ENCODE peak calls at places on chromosome 4, in seven cellular contexts. U is HCT116, A is HepG2, C is GM12878, O is SK-N-SH, D is K562, N is H1. R is an unnamed sample.

GRCh38 chr4:41282362-41282761 is 25.6 kb downstream of the UCHL1 start:
- DNase-seq in A (no peak), C (no peak), O (no peak), U (no peak), N (no peak), D (no peak), R (no peak)

GRCh38 chr4:37631551-37631950 is 54.6 kb downstream of the RELL1 start:
- DNase-seq in O (no peak), A (no peak), C (no peak), U (no peak), D (no peak), N (no peak), R (no peak)

GRCh38 chr4:109588176-109588575 is 28.1 kb downstream of the MCUB start:
- DNase-seq in U (no peak), O (no peak), D (no peak), A (no peak), N (no peak), C (peak; percentile 58), R (no peak)

GRCh38 chr4:163251204-163251603 is 81.2 kb downstream of the NPY1R start:
- DNase-seq in O (peak; percentile 8), A (peak; percentile 4), U (peak; percentile 13), C (no peak), N (no peak), D (no peak), R (no peak)

GRCh38 chr4:155403886-155404285 is 27.1 kb upstream of the MAP9 start:
- DNase-seq in C (no peak), D (no peak), N (no peak), A (no peak), O (peak; percentile 53), U (peak; percentile 36), R (peak; percentile 64)

GRCh38 chr4:44351069-44351468 is 97.5 kb downstream of the KCTD8 start:
- DNase-seq in D (no peak), N (no peak), O (no peak), C (no peak), A (no peak), U (no peak), R (peak; percentile 14)

GRCh38 chr4:119666653-119667091 is 38.1 kb upstream of the PDE5A start:
- DNase-seq in C (no peak), N (no peak), U (no peak), O (no peak), D (peak; percentile 11), A (no peak), R (no peak)

GRCh38 chr4:158915683-158916241 is 146.9 kb downstream of the FNIP2 start:
- DNase-seq in A (no peak), N (no peak), U (no peak), C (no peak), D (no peak), O (no peak), R (no peak)

GRCh38 chr4:128782875-128783614 is 26.5 kb upstream of the JADE1 start:
- DNase-seq in A (no peak), O (no peak), D (peak; percentile 12), U (no peak), N (no peak), C (no peak), R (no peak)

GRCh38 chr4:8173641-8174242 is 15.1 kb upstream of the ABLIM2 start:
- DNase-seq in A (no peak), U (no peak), C (no peak), N (no peak), D (no peak), O (no peak), R (no peak)

GRCh38 chr4:41658106-41658505 is 90.4 kb downstream of the PHOX2B start:
- DNase-seq in C (no peak), A (no peak), U (no peak), O (no peak), N (no peak), D (no peak), R (no peak)

GRCh38 chr4:6957994-6958393 is 48.4 kb downstream of the TBC1D14 start:
- DNase-seq in D (no peak), C (no peak), A (no peak), O (peak; percentile 27), U (no peak), N (no peak), R (no peak)

GRCh38 chr4:70721747-70722146 is at the start of gene RUFY3:
- DNase-seq in N (no peak), C (no peak), O (peak; percentile 80), D (peak; percentile 30), U (no peak), A (no peak), R (no peak)

GRCh38 chr4:46506876-46507275 is 116.9 kb upstream of the GABRA2 start:
- DNase-seq in N (no peak), A (no peak), O (no peak), D (no peak), C (no peak), U (no peak), R (no peak)
- TF ChIP-seq JUND in N (no peak), A (no peak), O (no peak), D (no peak), C (no peak), U (no peak), R (no peak)

GRCh38 chr4:5112333-5112732 is 61.1 kb downstream of the STK32B start:
- DNase-seq in D (no peak), A (no peak), O (no peak), N (no peak), U (no peak), C (no peak), R (no peak)

GRCh38 chr4:5120067-5120466 is 68.8 kb downstream of the STK32B start:
- DNase-seq in C (no peak), N (no peak), O (no peak), U (no peak), D (no peak), A (no peak), R (no peak)

GRCh38 chr4:5110901-5111300 is 59.6 kb downstream of the STK32B start:
- DNase-seq in D (no peak), A (no peak), O (no peak), C (no peak), U (no peak), N (no peak), R (no peak)

GRCh38 chr4:5118091-5118786 is 67.0 kb downstream of the STK32B start:
- DNase-seq in N (no peak), O (no peak), C (no peak), A (no peak), U (no peak), D (no peak), R (no peak)

GRCh38 chr4:5114911-5115310 is 63.6 kb downstream of the STK32B start:
- DNase-seq in N (no peak), O (no peak), C (no peak), D (no peak), A (no peak), U (no peak), R (peak; percentile 25)
- TF ChIP-seq JUND in N (no peak), O (no peak), C (no peak), D (no peak), A (no peak), U (no peak), R (peak; percentile 28)

GRCh38 chr4:173522160-173522873 is 7.7 kb downstream of the HAND2 start:
- DNase-seq in N (no peak), A (no peak), O (peak; percentile 73), C (no peak), D (peak; percentile 71), U (no peak), R (peak; percentile 18)
- TF ChIP-seq JUND in N (no peak), A (no peak), O (peak; percentile 10), C (no peak), D (no peak), U (no peak), R (no peak)

GRCh38 chr4:147173317-147173716 is 227.7 kb upstream of the TTC29 start:
- DNase-seq in A (no peak), O (no peak), C (no peak), D (no peak), N (no peak), U (no peak), R (no peak)
- TF ChIP-seq JUND in A (no peak), O (no peak), C (no peak), D (no peak), N (no peak), U (no peak), R (no peak)

GRCh38 chr4:173432430-173432829 is 33.5 kb upstream of the SCRG1 start:
- DNase-seq in D (no peak), U (no peak), C (no peak), N (no peak), A (no peak), O (no peak), R (no peak)

GRCh38 chr4:173436866-173437265 is 38.0 kb upstream of the SCRG1 start:
- DNase-seq in N (no peak), U (no peak), A (no peak), D (no peak), O (no peak), C (no peak), R (no peak)

GRCh38 chr4:173433447-173433846 is 34.5 kb upstream of the SCRG1 start:
- DNase-seq in O (no peak), A (no peak), D (no peak), C (no peak), U (no peak), N (no peak), R (no peak)

GRCh38 chr4:173434226-173434625 is 35.3 kb upstream of the SCRG1 start:
- DNase-seq in N (no peak), A (no peak), C (no peak), D (no peak), O (no peak), U (no peak), R (no peak)

DNA sequence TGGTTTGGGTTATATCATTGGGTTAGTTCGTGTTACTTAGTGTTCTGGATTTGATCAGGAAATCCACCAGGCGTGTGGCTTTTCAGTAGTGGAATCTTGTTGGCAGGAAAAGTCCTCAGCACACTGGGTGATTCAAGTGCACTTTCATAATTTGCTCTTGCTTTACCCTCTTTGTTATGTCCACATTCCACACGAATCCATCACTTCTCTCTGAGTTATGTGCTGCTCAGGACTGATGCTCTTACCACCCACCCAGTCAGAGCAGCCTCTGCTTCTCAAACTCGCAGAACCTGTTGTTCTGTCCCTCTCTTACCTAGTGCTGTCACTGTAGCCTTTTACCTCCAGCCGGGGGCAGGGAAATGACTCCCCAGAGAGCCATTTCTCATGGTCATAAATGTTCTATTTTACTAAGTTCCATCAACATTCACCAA is 37.2 kb upstream of the SCRG1 start:
- DNase-seq in C (no peak), N (no peak), D (no peak), O (no peak), U (no peak), A (no peak), R (no peak)
- TF ChIP-seq JUND in C (no peak), N (no peak), D (no peak), O (peak; percentile 11), U (no peak), A (no peak), R (no peak)

R was measured in T47D.